ENCODE peak calls at places on chromosomes 6 and 20, in four cellular contexts. H is MM.1S, F is small intestine, Q is heart right ventricle. Y is an unnamed sample. For H3K4me1, the result is how much of the 10 kb centered on the place peaks cover.

GRCh38 chr20:5634894-5635293 is 115.3 kb upstream of the SHLD1 start:
- DNase-seq in F (no peak), H (no peak), Q (no peak), Y (no peak)

GRCh38 chr6:18536693-18537092 is 149.5 kb downstream of the RNF144B start:
- DNase-seq in H (no peak), Q (no peak), F (peak), Y (no peak)

GRCh38 chr6:75402296-75402695 is 91.3 kb downstream of the FILIP1 start:
- DNase-seq in Q (peak), F (no peak), H (peak), Y (no peak)

GRCh38 chr20:58907481-58908137 is 55.1 kb downstream of the GNAS start:
- DNase-seq in H (peak), F (peak), Q (peak), Y (peak)

GRCh38 chr6:5084192-5084786 is 852 bp upstream of the PPP1R3G start:
- DNase-seq in F (no peak), Q (peak), H (no peak), Y (peak)

GRCh38 chr20:62143118-62143975 is at the start of the genes PSMA7 and SS18L1:
- DNase-seq in F (peak), H (peak), Q (peak), Y (peak)

GRCh38 chr20:11496382-11496781 is 421.3 kb upstream of the BTBD3 start:
- DNase-seq in H (no peak), Q (no peak), F (no peak), Y (no peak)

GRCh38 chr6:72649032-72649984 is 27.4 kb downstream of the KCNQ5 start:
- DNase-seq in F (no peak), Q (no peak), H (no peak), Y (peak)

GRCh38 chr6:127515234-127515793 is 3.8 kb downstream of the MTCL3 start:
- DNase-seq in H (no peak), F (no peak), Q (no peak), Y (no peak)

GRCh38 chr6:3831741-3832530 is 17.2 kb upstream of the FAM50B start:
- DNase-seq in H (no peak), Q (no peak), F (peak), Y (no peak)

GRCh38 chr6:103002282-103002681 is 1608.8 kb downstream of the GRIK2 start:
- DNase-seq in H (no peak), F (no peak), Q (no peak), Y (no peak)

GRCh38 chr6:31791324-31792089 is 4.0 kb downstream of the VARS1 start:
- DNase-seq in H (no peak), Q (no peak), F (no peak), Y (peak)

GRCh38 chr6:51349866-51350265 is 531.2 kb downstream of the TFAP2B start:
- DNase-seq in F (no peak), H (no peak), Q (no peak), Y (no peak)

GRCh38 chr6:85923013-85923430 is 280.3 kb upstream of the SYNCRIP start:
- DNase-seq in H (peak), F (peak), Q (no peak), Y (peak)

GRCh38 chr6:132898376-132898775 is 84.0 kb downstream of the RPS12 start:
- DNase-seq in H (no peak), Q (no peak), F (no peak), Y (no peak)

GRCh38 chr6:56040271-56040670 is 164.9 kb upstream of the BMP5 start:
- DNase-seq in Q (no peak), F (no peak), H (peak), Y (no peak)

DNA sequence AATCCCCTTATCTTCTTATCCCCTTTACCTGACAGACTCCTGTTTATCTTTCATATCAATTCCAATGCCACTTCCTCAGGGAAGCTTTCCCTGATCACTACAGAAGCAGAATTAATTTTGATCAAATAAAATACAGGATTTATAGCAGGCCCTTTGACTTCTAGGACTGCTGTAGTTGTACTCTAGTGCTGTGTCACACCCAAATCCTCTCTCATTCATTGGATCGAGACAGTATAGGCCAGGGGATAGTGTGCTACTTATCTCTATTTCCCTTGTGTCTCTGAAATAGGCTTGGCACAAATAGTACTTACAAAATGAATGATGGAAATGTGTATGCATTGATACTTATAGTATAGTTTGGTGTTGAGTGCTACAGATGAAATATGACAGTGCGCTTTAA is 19.8 kb downstream of the RALY start:
- DNase-seq in H (no peak), Q (no peak), F (peak), Y (no peak)
- H3K4me1 ChIP-seq in H (half or more), Q (half or more), F (under half), Y (half or more)

DNA sequence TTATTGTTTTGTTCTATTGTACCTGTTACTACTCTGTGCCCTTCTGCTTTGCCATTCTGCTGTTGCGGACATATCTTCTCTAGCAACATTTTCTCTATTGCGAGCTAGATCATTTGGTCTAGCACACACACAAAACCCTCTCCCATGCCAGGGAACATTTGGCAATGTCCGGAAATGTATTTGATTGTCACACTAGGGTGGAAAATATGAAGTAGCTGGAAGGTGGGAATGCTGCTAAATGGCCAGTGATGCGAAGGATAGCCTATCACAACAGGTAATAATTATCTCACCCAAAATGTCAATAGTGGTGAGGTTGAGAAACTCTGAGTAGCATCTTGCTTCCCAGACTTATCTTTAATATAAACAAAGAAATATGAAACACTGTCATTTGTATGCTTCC is 331.9 kb downstream of the HTR1B start:
- DNase-seq in Q (no peak), F (no peak), H (no peak), Y (no peak)
- H3K4me1 ChIP-seq in Q (under half), F (under half), H (under half), Y (under half)

GRCh38 chr20:44115762-44116644 is 71.0 kb downstream of the JPH2 start:
- DNase-seq in Q (no peak), H (no peak), F (no peak), Y (no peak)
- H3K4me1 ChIP-seq in Q (under half), H (under half), F (under half), Y (under half)

GRCh38 chr20:44073011-44073674 is 113.8 kb downstream of the JPH2 start:
- DNase-seq in H (no peak), F (no peak), Q (no peak), Y (no peak)
- H3K4me1 ChIP-seq in H (under half), F (under half), Q (under half), Y (under half)

GRCh38 chr6:2507016-2507415 is 243.7 kb downstream of the MYLK4 start:
- DNase-seq in H (no peak), F (no peak), Q (no peak), Y (no peak)

GRCh38 chr6:2509746-2510145 is 241.0 kb downstream of the MYLK4 start:
- DNase-seq in H (no peak), F (no peak), Q (no peak), Y (no peak)

GRCh38 chr6:2510341-2510740 is 240.4 kb downstream of the MYLK4 start:
- DNase-seq in Q (no peak), H (no peak), F (no peak), Y (no peak)

GRCh38 chr6:2505624-2506023 is 245.1 kb downstream of the MYLK4 start:
- DNase-seq in H (no peak), Q (no peak), F (no peak), Y (no peak)

DNA sequence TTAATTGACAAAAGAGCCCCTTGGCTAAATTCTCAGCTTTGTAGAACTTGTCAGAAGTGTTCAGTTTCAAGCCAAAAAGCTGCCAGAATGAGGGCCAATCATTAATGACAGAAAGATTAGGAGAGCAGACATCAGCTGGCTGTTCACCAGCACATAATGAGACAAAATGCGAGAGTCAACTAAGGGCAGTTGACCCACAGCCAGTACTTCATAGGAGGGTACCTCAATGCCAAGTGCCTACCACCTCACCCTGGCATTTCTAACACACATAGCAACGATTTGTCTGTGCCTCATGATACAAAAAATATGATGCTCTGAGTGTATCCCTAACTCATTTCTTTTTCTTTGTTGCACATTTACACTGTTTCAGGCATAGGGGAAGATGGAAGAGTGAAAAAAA is 243.1 kb downstream of the MYLK4 start:
- DNase-seq in F (no peak), H (no peak), Q (no peak), Y (no peak)
- H3K4me1 ChIP-seq in F (under half), H (under half), Q (under half), Y (under half)

GRCh38 chr6:36334832-36335459 is 1.7 kb downstream of the BNIP5 start:
- DNase-seq in H (no peak), F (peak), Q (no peak), Y (no peak)
- H3K4me1 ChIP-seq in H (under half), F (under half), Q (under half), Y (under half)

GRCh38 chr20:51380401-51381385 is 161.8 kb downstream of the NFATC2 start:
- DNase-seq in Q (no peak), F (no peak), H (no peak), Y (no peak)
- H3K4me1 ChIP-seq in Q (under half), F (under half), H (under half), Y (under half)

Y was measured in thyroid gland.